ENCODE peak calls at places on chromosome 9, in six cellular contexts. F is sciatic nerve; Q is SIG-M5; Y is GDM1; P is stimulated activated CD4-positive, alpha-beta T cell treated with anti-CD3 and anti-CD28 coated beads, Interleukin-15, amount 100 ng/mL, for 24 hours; J is kidney tubule cell. M is an unnamed sample.

GRCh38 chr9:79800578-79800977 is 228.8 kb downstream of the TLE4 start:
- DNase-seq in F (no peak), Q (no peak), Y (no peak), P (no peak), J (no peak), M (no peak)

GRCh38 chr9:34514401-34514800 is 8.4 kb downstream of the ENHO start:
- DNase-seq in F (peak; percentile 41), Q (no peak), Y (no peak), P (no peak), J (no peak), M (peak; percentile 62)

GRCh38 chr9:134205636-134206316 is 41.4 kb upstream of the RNU6ATAC start:
- DNase-seq in F (peak; percentile 84), Q (no peak), Y (no peak), P (no peak), J (peak; percentile 8), M (no peak)

GRCh38 chr9:68740561-68740960 is 35.5 kb downstream of the PIP5K1B start:
- DNase-seq in F (no peak), Q (no peak), Y (no peak), P (no peak), J (no peak), M (no peak)

GRCh38 chr9:10232352-10232930 is 380.4 kb downstream of the PTPRD start:
- DNase-seq in F (no peak), Q (no peak), Y (no peak), P (no peak), J (no peak), M (no peak)

GRCh38 chr9:16290169-16290568 is 580.3 kb downstream of the BNC2 start:
- DNase-seq in F (no peak), Q (no peak), Y (no peak), P (no peak), J (no peak), M (no peak)

GRCh38 chr9:137427454-137428310 is 4.5 kb downstream of the NOXA1 start:
- DNase-seq in F (no peak), Q (no peak), Y (no peak), P (no peak), J (no peak), M (peak; percentile 49)

GRCh38 chr9:83707518-83707767 is 315 bp downstream of the UBQLN1 start:
- DNase-seq in F (no peak), Q (no peak), Y (no peak), P (peak; percentile 81), J (peak; percentile 85), M (no peak)

GRCh38 chr9:959914-960313 is 16.5 kb upstream of the DMRT3 start:
- DNase-seq in F (no peak), Q (no peak), Y (no peak), P (no peak), J (no peak), M (no peak)

GRCh38 chr9:34782372-34782771 is 72.4 kb upstream of the CCL21 start:
- DNase-seq in F (no peak), Q (no peak), Y (no peak), P (no peak), J (no peak), M (no peak)

GRCh38 chr9:113705938-113706519 is 170.1 kb upstream of the ZNF618 start:
- DNase-seq in F (peak; percentile 15), Q (no peak), Y (no peak), P (no peak), J (peak; percentile 71), M (peak; percentile 24)

GRCh38 chr9:77290373-77290772 is 113.0 kb downstream of the VPS13A start:
- DNase-seq in F (no peak), Q (no peak), Y (no peak), P (no peak), J (no peak), M (no peak)